ENCODE peak calls at places on chromosomes 7 and 10, in six cellular contexts. One of them, this sample, is unnamed.

GRCh38 chr7:19899517-19899916 is 126.1 kb upstream of the TMEM196 start:
- DNase-seq in HepG2: no peak
- DNase-seq in K562: no peak
- DNase-seq in HCT116: no peak
- DNase-seq in H1: no peak
- DNase-seq in SK-N-SH: no peak
- DNase-seq in this sample: no peak

GRCh38 chr10:87991946-87992345 is 128.5 kb downstream of the PTEN start:
- DNase-seq in HepG2: no peak
- DNase-seq in SK-N-SH: no peak
- DNase-seq in HCT116: no peak
- DNase-seq in H1: no peak
- DNase-seq in K562: no peak
- DNase-seq in this sample: no peak

GRCh38 chr10:27611209-27611608 is 107.1 kb downstream of the RAB18 start:
- DNase-seq in K562: no peak
- DNase-seq in SK-N-SH: no peak
- DNase-seq in HepG2: peak; percentile 2
- DNase-seq in HCT116: no peak
- DNase-seq in H1: no peak
- DNase-seq in this sample: no peak

GRCh38 chr10:48470115-48470892 is 134.6 kb downstream of the ARHGAP22 start:
- DNase-seq in HCT116: no peak
- DNase-seq in H1: peak; percentile 48
- DNase-seq in K562: peak; percentile 97
- DNase-seq in SK-N-SH: peak; percentile 59
- DNase-seq in HepG2: no peak
- DNase-seq in this sample: no peak

GRCh38 chr10:62815373-62816111 is 624 bp downstream of the EGR2 start:
- DNase-seq in HCT116: no peak
- DNase-seq in HepG2: no peak
- DNase-seq in SK-N-SH: peak; percentile 53
- DNase-seq in K562: no peak
- DNase-seq in H1: peak; percentile 69
- DNase-seq in this sample: no peak

GRCh38 chr10:130727766-130728490 is 583.6 kb downstream of the TCERG1L start:
- DNase-seq in HepG2: no peak
- DNase-seq in H1: no peak
- DNase-seq in SK-N-SH: no peak
- DNase-seq in HCT116: no peak
- DNase-seq in K562: no peak
- DNase-seq in this sample: no peak

GRCh38 chr10:122844146-122844545 is 1.5 kb downstream of the CUZD1 start:
- DNase-seq in HepG2: no peak
- DNase-seq in SK-N-SH: no peak
- DNase-seq in K562: no peak
- DNase-seq in H1: no peak
- DNase-seq in HCT116: no peak
- DNase-seq in this sample: no peak

GRCh38 chr7:101923276-101923985 is 106.0 kb downstream of the CUX1 start:
- DNase-seq in K562: no peak
- DNase-seq in H1: no peak
- DNase-seq in HepG2: no peak
- DNase-seq in HCT116: no peak
- DNase-seq in SK-N-SH: no peak
- DNase-seq in this sample: peak; percentile 28

GRCh38 chr10:76491216-76491615 is 1059.8 kb downstream of the LRMDA start:
- DNase-seq in H1: no peak
- DNase-seq in HCT116: no peak
- DNase-seq in SK-N-SH: no peak
- DNase-seq in HepG2: no peak
- DNase-seq in K562: no peak
- DNase-seq in this sample: no peak

GRCh38 chr7:148773344-148773743 is 74.6 kb downstream of the CUL1 start:
- DNase-seq in HCT116: no peak
- DNase-seq in K562: no peak
- DNase-seq in SK-N-SH: no peak
- DNase-seq in H1: no peak
- DNase-seq in HepG2: no peak
- DNase-seq in this sample: no peak

GRCh38 chr10:106707657-106708056 is 456.8 kb downstream of the SORCS1 start:
- DNase-seq in K562: no peak
- DNase-seq in HepG2: no peak
- DNase-seq in SK-N-SH: no peak
- DNase-seq in HCT116: no peak
- DNase-seq in H1: no peak
- DNase-seq in this sample: no peak

GRCh38 chr7:101066141-101066857 is 19.0 kb upstream of the TRIM56 start:
- DNase-seq in HepG2: no peak
- DNase-seq in K562: no peak
- DNase-seq in HCT116: no peak
- DNase-seq in H1: no peak
- DNase-seq in SK-N-SH: no peak
- DNase-seq in this sample: no peak

GRCh38 chr10:88270871-88271713 is 312.0 kb downstream of the RNLS start:
- DNase-seq in HepG2: no peak
- DNase-seq in SK-N-SH: no peak
- DNase-seq in HCT116: no peak
- DNase-seq in K562: no peak
- DNase-seq in H1: no peak
- DNase-seq in this sample: no peak

GRCh38 chr10:546971-547590 is 142.4 kb downstream of the DIP2C start:
- DNase-seq in SK-N-SH: peak; percentile 62
- DNase-seq in H1: no peak
- DNase-seq in HepG2: no peak
- DNase-seq in K562: no peak
- DNase-seq in HCT116: no peak
- DNase-seq in this sample: peak; percentile 89

GRCh38 chr10:119567978-119568377 is 25.5 kb upstream of the RGS10 start:
- DNase-seq in H1: no peak
- DNase-seq in HepG2: no peak
- DNase-seq in HCT116: no peak
- DNase-seq in SK-N-SH: no peak
- DNase-seq in K562: no peak
- DNase-seq in this sample: no peak

GRCh38 chr7:381211-382117 is 91.5 kb downstream of the FOXL3 start:
- DNase-seq in SK-N-SH: no peak
- DNase-seq in HCT116: no peak
- DNase-seq in H1: no peak
- DNase-seq in HepG2: no peak
- DNase-seq in K562: no peak
- DNase-seq in this sample: no peak

GRCh38 chr10:125844673-125845300 is 21.4 kb downstream of the BCCIP start:
- DNase-seq in HepG2: no peak
- DNase-seq in HCT116: no peak
- DNase-seq in SK-N-SH: no peak
- DNase-seq in H1: no peak
- DNase-seq in K562: no peak
- DNase-seq in this sample: no peak

GRCh38 chr7:120272896-120273475 is at the start of gene KCND2:
- DNase-seq in HCT116: no peak
- DNase-seq in SK-N-SH: peak; percentile 39
- DNase-seq in HepG2: no peak
- DNase-seq in K562: no peak
- DNase-seq in H1: peak; percentile 76
- DNase-seq in this sample: no peak

GRCh38 chr7:153507885-153508284 is 544.3 kb upstream of the DPP6 start:
- DNase-seq in HCT116: no peak
- DNase-seq in H1: no peak
- DNase-seq in K562: no peak
- DNase-seq in HepG2: no peak
- DNase-seq in SK-N-SH: no peak
- DNase-seq in this sample: no peak

GRCh38 chr7:5665106-5666025 is 116.1 kb downstream of the RNF216 start:
- DNase-seq in HCT116: peak; percentile 62
- DNase-seq in K562: peak; percentile 71
- DNase-seq in SK-N-SH: peak; percentile 80
- DNase-seq in HepG2: peak; percentile 76
- DNase-seq in H1: peak; percentile 81
- DNase-seq in this sample: peak; percentile 69

GRCh38 chr10:93235686-93236085 is 162.0 kb downstream of the CYP26A1 start:
- DNase-seq in K562: no peak
- DNase-seq in SK-N-SH: no peak
- DNase-seq in H1: no peak
- DNase-seq in HCT116: no peak
- DNase-seq in HepG2: peak; percentile 89
- DNase-seq in this sample: no peak

GRCh38 chr7:142477079-142477651 is 219.3 kb upstream of the PRSS58 start:
- DNase-seq in HepG2: no peak
- DNase-seq in SK-N-SH: no peak
- DNase-seq in K562: no peak
- DNase-seq in H1: no peak
- DNase-seq in HCT116: no peak
- DNase-seq in this sample: no peak

GRCh38 chr10:91525939-91526712 is 106.7 kb downstream of the PPP1R3C start:
- DNase-seq in HepG2: no peak
- DNase-seq in HCT116: no peak
- DNase-seq in K562: no peak
- DNase-seq in H1: no peak
- DNase-seq in SK-N-SH: no peak
- DNase-seq in this sample: no peak

GRCh38 chr10:91528080-91528479 is 104.8 kb downstream of the PPP1R3C start:
- DNase-seq in SK-N-SH: no peak
- DNase-seq in K562: no peak
- DNase-seq in HCT116: no peak
- DNase-seq in HepG2: no peak
- DNase-seq in H1: no peak
- DNase-seq in this sample: no peak

GRCh38 chr10:91528768-91529167 is 104.1 kb downstream of the PPP1R3C start:
- DNase-seq in SK-N-SH: no peak
- DNase-seq in HepG2: no peak
- DNase-seq in K562: no peak
- DNase-seq in HCT116: no peak
- DNase-seq in H1: no peak
- DNase-seq in this sample: no peak
- TF ChIP-seq JUND in SK-N-SH: no peak
- TF ChIP-seq JUND in HepG2: no peak
- TF ChIP-seq JUND in K562: no peak
- TF ChIP-seq JUND in HCT116: no peak
- TF ChIP-seq JUND in H1: no peak
- TF ChIP-seq JUND in this sample: no peak

GRCh38 chr7:151024435-151025056 is at the start of gene ATG9B:
- DNase-seq in HCT116: no peak
- DNase-seq in H1: no peak
- DNase-seq in HepG2: no peak
- DNase-seq in K562: no peak
- DNase-seq in SK-N-SH: no peak
- DNase-seq in this sample: no peak
- TF ChIP-seq JUND in HCT116: no peak
- TF ChIP-seq JUND in H1: no peak
- TF ChIP-seq JUND in HepG2: no peak
- TF ChIP-seq JUND in K562: peak; percentile 51
- TF ChIP-seq JUND in SK-N-SH: no peak
- TF ChIP-seq JUND in this sample: no peak

DNA sequence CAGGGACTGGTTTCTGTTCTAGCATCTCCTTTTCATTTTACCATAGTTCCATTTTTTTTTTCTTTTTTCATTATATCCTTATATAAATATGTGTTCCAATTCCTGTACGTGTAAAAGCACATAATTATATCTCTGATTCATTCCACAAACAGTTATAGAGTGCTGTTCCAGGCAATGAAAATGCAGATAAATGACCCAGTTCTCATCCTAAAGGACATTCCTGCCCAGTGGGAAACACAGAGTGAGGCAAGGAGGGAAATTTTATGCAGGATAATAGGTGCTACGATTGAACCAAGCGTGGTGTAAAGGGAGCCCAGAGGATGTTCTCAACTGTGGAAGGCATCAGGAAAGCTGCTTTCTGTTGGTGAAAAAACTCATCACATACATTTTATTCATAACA is 408.1 kb downstream of the GATA3 start:
- DNase-seq in HCT116: no peak
- DNase-seq in SK-N-SH: no peak
- DNase-seq in H1: no peak
- DNase-seq in HepG2: no peak
- DNase-seq in K562: no peak
- DNase-seq in this sample: no peak
- TF ChIP-seq JUND in HCT116: no peak
- TF ChIP-seq JUND in SK-N-SH: no peak
- TF ChIP-seq JUND in H1: no peak
- TF ChIP-seq JUND in HepG2: no peak
- TF ChIP-seq JUND in K562: no peak
- TF ChIP-seq JUND in this sample: no peak

GRCh38 chr7:21767300-21767900 is 178.3 kb downstream of the CDCA7L start:
- DNase-seq in SK-N-SH: peak; percentile 44
- DNase-seq in HCT116: peak; percentile 91
- DNase-seq in HepG2: peak; percentile 84
- DNase-seq in K562: peak; percentile 61
- DNase-seq in H1: no peak
- DNase-seq in this sample: peak; percentile 93
- TF ChIP-seq JUND in SK-N-SH: no peak
- TF ChIP-seq JUND in HCT116: no peak
- TF ChIP-seq JUND in HepG2: no peak
- TF ChIP-seq JUND in K562: peak; percentile 19
- TF ChIP-seq JUND in H1: no peak
- TF ChIP-seq JUND in this sample: no peak

GRCh38 chr10:70729763-70730357 is 55.3 kb downstream of the TBATA start:
- DNase-seq in HepG2: no peak
- DNase-seq in HCT116: no peak
- DNase-seq in K562: no peak
- DNase-seq in SK-N-SH: peak; percentile 45
- DNase-seq in H1: no peak
- DNase-seq in this sample: no peak

GRCh38 chr10:70723771-70724170 is 51.5 kb downstream of the ADAMTS14 start:
- DNase-seq in SK-N-SH: no peak
- DNase-seq in K562: no peak
- DNase-seq in HepG2: no peak
- DNase-seq in HCT116: no peak
- DNase-seq in H1: no peak
- DNase-seq in this sample: no peak

GRCh38 chr10:70728328-70728727 is 56.0 kb downstream of the ADAMTS14 start:
- DNase-seq in HepG2: no peak
- DNase-seq in H1: no peak
- DNase-seq in SK-N-SH: no peak
- DNase-seq in HCT116: no peak
- DNase-seq in K562: no peak
- DNase-seq in this sample: no peak

GRCh38 chr10:70730955-70731354 is 54.2 kb downstream of the TBATA start:
- DNase-seq in H1: no peak
- DNase-seq in HepG2: no peak
- DNase-seq in SK-N-SH: no peak
- DNase-seq in HCT116: no peak
- DNase-seq in K562: no peak
- DNase-seq in this sample: no peak

DNA sequence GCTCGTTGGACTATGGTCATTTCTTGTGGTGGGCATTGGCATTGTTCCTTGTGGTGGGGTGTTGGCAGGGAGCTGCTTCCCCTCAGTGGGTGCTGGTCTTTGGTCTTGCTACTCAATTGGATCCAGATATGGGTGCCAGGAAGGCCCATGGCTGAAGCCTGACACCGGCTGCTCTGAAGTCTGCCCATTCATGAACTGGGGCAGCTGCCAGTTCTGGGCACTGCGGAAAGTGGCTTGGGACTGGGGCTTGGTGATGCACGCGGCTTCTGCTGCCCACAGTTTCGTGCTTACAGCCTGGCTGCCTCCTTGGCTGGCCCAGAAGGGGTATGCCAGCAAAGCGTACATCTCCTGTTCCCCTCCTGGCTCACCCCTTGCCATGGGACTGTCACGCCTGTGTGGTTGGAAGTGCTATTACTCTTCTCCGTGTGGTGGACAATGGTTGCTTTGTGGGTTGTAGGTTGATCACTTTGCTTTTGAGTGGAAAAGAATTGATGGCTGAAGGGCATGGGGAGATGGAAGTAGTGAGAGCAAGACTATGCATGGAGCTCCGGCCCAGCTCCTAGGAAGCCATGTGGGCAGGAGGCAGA is 54.7 kb downstream of the ADAMTS14 start:
- DNase-seq in HCT116: no peak
- DNase-seq in HepG2: no peak
- DNase-seq in H1: no peak
- DNase-seq in K562: no peak
- DNase-seq in SK-N-SH: no peak
- DNase-seq in this sample: no peak
- TF ChIP-seq JUND in HCT116: no peak
- TF ChIP-seq JUND in HepG2: no peak
- TF ChIP-seq JUND in H1: no peak
- TF ChIP-seq JUND in K562: no peak
- TF ChIP-seq JUND in SK-N-SH: no peak
- TF ChIP-seq JUND in this sample: no peak